ENCODE peak calls at places on chromosomes 13 and 19, in four cellular contexts. J is A549, N is HepG2, H is GM12878. L is an unnamed sample.

GRCh38 chr13:75831389-75831788 is 195.3 kb downstream of the LMO7 start:
- DNase-seq in J (no peak), N (no peak), H (no peak), L (no peak)

GRCh38 chr13:113001251-113002140 is 32.5 kb downstream of the MCF2L start:
- DNase-seq in J (no peak), N (peak; percentile 47), H (no peak), L (no peak)

GRCh38 chr13:45718992-45719391 is 16.9 kb downstream of the CBY2 start:
- DNase-seq in J (no peak), N (no peak), H (no peak), L (no peak)

GRCh38 chr13:85261757-85262346 is 537.4 kb downstream of the SLITRK6 start:
- DNase-seq in J (no peak), N (peak; percentile 3), H (no peak), L (no peak)

GRCh38 chr19:34962945-34963530 is 991 bp downstream of the ZNF792 start:
- DNase-seq in J (no peak), N (no peak), H (no peak), L (peak; percentile 42)

GRCh38 chr13:43676320-43676719 is 110.5 kb downstream of the ENOX1 start:
- DNase-seq in J (no peak), N (no peak), H (peak; percentile 35), L (no peak)

GRCh38 chr19:47351545-47351944 is 2.4 kb downstream of the DHX34 start:
- DNase-seq in J (peak; percentile 60), N (peak; percentile 25), H (no peak), L (peak; percentile 66)

GRCh38 chr19:5225486-5226345 is 114.9 kb downstream of the PTPRS start:
- DNase-seq in J (no peak), N (peak; percentile 18), H (no peak), L (peak; percentile 54)

GRCh38 chr19:39974377-39975155 is 3.6 kb downstream of the PSMC4 start:
- DNase-seq in J (no peak), N (no peak), H (no peak), L (no peak)

GRCh38 chr19:32652893-32653625 is 21.9 kb downstream of the ANKRD27 start:
- DNase-seq in J (no peak), N (no peak), H (no peak), L (no peak)

GRCh38 chr19:32649751-32650150 is 25.2 kb downstream of the ANKRD27 start:
- DNase-seq in J (no peak), N (no peak), H (no peak), L (no peak)

GRCh38 chr19:32653626-32653968 is 21.4 kb downstream of the ANKRD27 start:
- DNase-seq in J (no peak), N (no peak), H (no peak), L (no peak)

GRCh38 chr19:32650671-32651070 is 24.3 kb downstream of the ANKRD27 start:
- DNase-seq in J (no peak), N (no peak), H (no peak), L (no peak)

DNA sequence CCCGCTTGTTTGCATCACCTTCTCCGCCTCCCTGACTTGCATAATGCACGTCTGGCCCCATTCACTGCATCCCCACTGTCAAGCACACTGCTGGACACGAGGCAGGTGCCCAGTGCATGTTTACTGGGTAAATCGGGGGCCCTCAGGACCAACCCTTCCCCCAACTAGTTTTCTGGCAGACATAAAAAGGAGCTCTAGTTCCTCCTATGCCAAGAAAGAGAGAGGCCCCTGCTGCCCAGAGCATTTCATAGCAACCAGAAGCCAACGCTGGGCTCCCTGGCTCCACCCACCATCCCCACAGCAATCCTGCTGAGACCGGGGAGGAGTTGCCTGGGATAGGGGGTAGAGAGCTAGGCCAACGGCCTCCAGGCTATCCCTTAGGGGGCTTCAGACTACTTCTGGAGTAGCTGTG is 23.2 kb downstream of the ANKRD27 start:
- DNase-seq in J (peak; percentile 44), N (no peak), H (no peak), L (no peak)
- TF ChIP-seq POLR2AphosphoS2 in J (no peak), N (no peak), H (no peak), L (no peak)

GRCh38 chr13:22837980-22838615 is 342.7 kb upstream of the SGCG start:
- DNase-seq in J (no peak), N (no peak), H (no peak), L (no peak)
- TF ChIP-seq POLR2AphosphoS2 in J (no peak), N (no peak), H (no peak), L (no peak)

GRCh38 chr13:71638728-71639127 is 228.3 kb downstream of the DACH1 start:
- DNase-seq in J (no peak), N (no peak), H (no peak), L (no peak)
- TF ChIP-seq POLR2AphosphoS2 in J (no peak), N (no peak), H (no peak), L (no peak)

GRCh38 chr13:65309906-65310305 is 1920.2 kb downstream of the PCDH9 start:
- DNase-seq in J (no peak), N (no peak), H (no peak), L (no peak)

GRCh38 chr13:65310663-65311328 is 1919.3 kb downstream of the PCDH9 start:
- DNase-seq in J (no peak), N (no peak), H (no peak), L (no peak)

GRCh38 chr13:65314008-65314407 is 1916.1 kb downstream of the PCDH9 start:
- DNase-seq in J (no peak), N (no peak), H (no peak), L (no peak)
- TF ChIP-seq POLR2AphosphoS2 in J (no peak), N (no peak), H (no peak), L (no peak)

GRCh38 chr19:49677232-49677881 is at the start of gene PRMT1:
- DNase-seq in J (no peak), N (peak; percentile 35), H (no peak), L (peak; percentile 74)
- TF ChIP-seq POLR2AphosphoS2 in J (peak; percentile 2), N (no peak), H (peak; percentile 59), L (no peak)

GRCh38 chr13:72651196-72651595 is 76.2 kb downstream of the MZT1 start:
- DNase-seq in J (no peak), N (peak; percentile 17), H (no peak), L (no peak)
- TF ChIP-seq POLR2AphosphoS2 in J (no peak), N (no peak), H (no peak), L (no peak)

GRCh38 chr19:32599258-32599657 is 18.3 kb downstream of the PDCD5 start:
- DNase-seq in J (no peak), N (no peak), H (no peak), L (no peak)

GRCh38 chr19:32598022-32598421 is 17.0 kb downstream of the PDCD5 start:
- DNase-seq in J (no peak), N (no peak), H (no peak), L (no peak)

GRCh38 chr19:32595491-32595890 is 14.5 kb downstream of the PDCD5 start:
- DNase-seq in J (no peak), N (no peak), H (no peak), L (no peak)

GRCh38 chr19:32603961-32604360 is 23.0 kb downstream of the PDCD5 start:
- DNase-seq in J (no peak), N (no peak), H (no peak), L (no peak)

DNA sequence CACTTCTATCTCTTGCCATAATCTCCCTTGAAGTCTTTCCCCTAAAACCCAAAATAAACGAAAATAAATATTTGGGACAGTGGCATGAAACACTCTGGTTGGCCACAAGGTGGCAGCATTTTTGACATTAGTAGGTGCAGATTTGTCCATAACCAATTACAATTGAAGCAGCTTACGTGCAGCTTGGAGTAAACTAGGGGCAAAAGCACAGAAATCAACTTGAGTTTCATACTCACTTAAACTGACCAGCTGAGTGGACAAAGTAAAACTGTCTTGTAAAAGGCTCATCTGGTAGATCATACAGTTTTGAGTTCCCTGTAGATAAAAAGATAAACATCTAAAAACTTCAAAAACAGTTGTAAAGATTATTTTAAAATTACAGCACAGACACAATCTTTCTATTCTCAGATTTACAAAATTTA is 18.8 kb downstream of the PDCD5 start:
- DNase-seq in J (peak; percentile 77), N (peak; percentile 57), H (no peak), L (peak; percentile 80)
- TF ChIP-seq POLR2AphosphoS2 in J (no peak), N (no peak), H (no peak), L (no peak)

GRCh38 chr19:49987159-49987698 is 26.3 kb upstream of the SIGLEC11 start:
- DNase-seq in J (peak; percentile 58), N (peak; percentile 87), H (peak; percentile 54), L (peak; percentile 70)
- TF ChIP-seq POLR2AphosphoS2 in J (no peak), N (no peak), H (no peak), L (no peak)

DNA sequence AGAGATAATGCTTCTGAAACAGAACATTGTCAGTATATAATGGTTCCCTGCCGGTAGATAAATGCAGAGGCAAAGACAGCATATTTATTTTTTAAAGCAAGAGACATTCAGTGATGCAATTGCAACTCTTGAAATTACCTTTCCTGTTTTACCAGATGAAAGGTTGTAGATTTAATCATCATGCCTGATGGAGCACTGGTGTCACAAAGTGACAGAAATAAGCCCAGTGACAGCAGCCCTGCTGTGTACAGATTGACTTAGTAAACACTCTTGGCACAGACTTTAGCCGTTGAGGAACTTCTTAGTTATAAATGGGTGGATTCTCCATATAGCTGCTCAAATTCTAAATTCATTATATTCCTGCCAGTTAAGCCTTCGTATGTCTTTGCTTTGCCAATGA is 172.5 kb downstream of the ITGBL1 start:
- DNase-seq in J (no peak), N (no peak), H (no peak), L (no peak)
- TF ChIP-seq POLR2AphosphoS2 in J (no peak), N (no peak), H (no peak), L (no peak)